ENCODE peak calls at places on chromosomes 13 and 19, in eight cellular contexts. B, Q, U, D, O, H, M and X are unnamed samples.

GRCh38 chr13:43134896-43135295 is 111.5 kb downstream of the DNAJC15 start:
- DNase-seq in D (no peak), B (no peak), H (no peak), U (no peak), M (no peak), O (no peak), Q (no peak), X (no peak)

GRCh38 chr13:97496511-97496910 is 62.5 kb downstream of the RAP2A start:
- DNase-seq in H (no peak), D (no peak), O (no peak), B (no peak), M (no peak), U (no peak), Q (no peak), X (no peak)

GRCh38 chr13:31038834-31039552 is 106.5 kb downstream of the TEX26 start:
- DNase-seq in H (no peak), O (no peak), Q (no peak), D (peak), U (no peak), M (no peak), B (no peak), X (peak)

GRCh38 chr19:1811942-1812425 is at the start of gene ATP8B3:
- DNase-seq in O (no peak), U (peak), D (no peak), M (peak), Q (peak), B (peak), H (peak), X (no peak)

GRCh38 chr19:16463341-16463990 is 8.3 kb downstream of the EPS15L1 start:
- DNase-seq in M (no peak), D (no peak), B (no peak), U (no peak), Q (no peak), H (no peak), O (no peak), X (no peak)

GRCh38 chr19:22595918-22596341 is 38.2 kb upstream of the ZNF492 start:
- DNase-seq in M (no peak), B (peak), O (no peak), H (no peak), Q (peak), D (no peak), U (peak), X (no peak)

GRCh38 chr13:27573265-27573664 is 47.1 kb downstream of the LNX2 start:
- DNase-seq in O (no peak), H (no peak), B (no peak), D (no peak), M (no peak), Q (no peak), U (no peak), X (no peak)

GRCh38 chr19:46471778-46472543 is 598 bp upstream of the PNMA8A start:
- DNase-seq in M (no peak), Q (no peak), B (no peak), D (no peak), O (no peak), H (no peak), U (no peak), X (no peak)

GRCh38 chr13:87295636-87296035 is 375.5 kb upstream of the SLITRK5 start:
- DNase-seq in D (no peak), U (no peak), Q (no peak), H (no peak), O (no peak), B (no peak), M (no peak), X (no peak)

GRCh38 chr13:106905380-106906259 is 337.7 kb upstream of the ARGLU1 start:
- DNase-seq in B (peak), D (no peak), M (no peak), O (no peak), H (no peak), Q (no peak), U (no peak), X (no peak)

GRCh38 chr13:86559915-86560314 is 760.7 kb upstream of the SLITRK6 start:
- DNase-seq in B (no peak), M (no peak), H (no peak), O (no peak), Q (no peak), U (no peak), D (no peak), X (no peak)

GRCh38 chr19:47493378-47494210 is 9.6 kb upstream of the KPTN start:
- DNase-seq in Q (no peak), O (no peak), M (no peak), D (no peak), H (no peak), U (no peak), B (no peak), X (no peak)

GRCh38 chr13:54611400-54611799 is 1582.8 kb downstream of the OLFM4 start:
- DNase-seq in M (peak), U (no peak), Q (no peak), H (no peak), D (no peak), B (no peak), O (no peak), X (no peak)

GRCh38 chr19:17754634-17755532 is 3.6 kb downstream of the FCHO1 start:
- DNase-seq in M (no peak), U (no peak), H (no peak), O (no peak), Q (no peak), B (no peak), D (no peak), X (no peak)

GRCh38 chr19:16200038-16200775 is 2.5 kb downstream of the AP1M1 start:
- DNase-seq in M (peak), O (no peak), H (no peak), D (no peak), B (no peak), U (no peak), Q (no peak), X (peak)

GRCh38 chr19:56477429-56478338 is 539 bp upstream of the ZNF667 start:
- DNase-seq in H (peak), O (peak), B (peak), D (no peak), M (peak), U (peak), Q (peak), X (peak)

GRCh38 chr19:56476671-56477428 is at the start of gene ZNF667:
- DNase-seq in U (no peak), M (peak), D (no peak), O (no peak), B (peak), Q (peak), H (no peak), X (peak)

GRCh38 chr19:56476093-56476492 is 1.1 kb downstream of the ZNF667 start:
- DNase-seq in D (no peak), Q (no peak), U (no peak), O (no peak), H (no peak), M (no peak), B (peak), X (no peak)
- H3K4me3 ChIP-seq in D (no peak), Q (peak), U (no peak), O (no peak), H (peak), M (peak), B (peak), X (no peak)

GRCh38 chr19:52993342-52994178 is 20.2 kb upstream of the ERVV-1 start:
- DNase-seq in M (peak), B (peak), Q (peak), U (peak), D (no peak), H (peak), O (peak), X (peak)
- TF ChIP-seq POLR2AphosphoS5 in M (peak), B (no peak), Q (no peak), U (no peak), D (no peak), H (peak), O (peak), X (no peak)

GRCh38 chr19:11195169-11195568 is 2.2 kb downstream of the KANK2 start:
- DNase-seq in M (no peak), D (no peak), U (no peak), Q (no peak), O (no peak), H (no peak), B (no peak), X (no peak)
- H3K4me3 ChIP-seq in M (no peak), D (peak), U (no peak), Q (peak), O (peak), H (peak), B (peak), X (no peak)

GRCh38 chr13:22082437-22083100 is 411.7 kb downstream of the FGF9 start:
- DNase-seq in O (no peak), Q (no peak), M (no peak), H (no peak), D (no peak), U (no peak), B (no peak), X (no peak)
- TF ChIP-seq POLR2AphosphoS5 in O (no peak), Q (no peak), M (no peak), H (no peak), D (no peak), U (no peak), B (no peak), X (no peak)

GRCh38 chr13:46166947-46167610 is 14.9 kb downstream of the LCP1 start:
- DNase-seq in B (no peak), D (no peak), H (no peak), M (peak), O (no peak), Q (no peak), U (no peak), X (no peak)
- H3K4me3 ChIP-seq in B (no peak), D (no peak), H (no peak), M (no peak), O (no peak), Q (no peak), U (no peak), X (no peak)

DNA sequence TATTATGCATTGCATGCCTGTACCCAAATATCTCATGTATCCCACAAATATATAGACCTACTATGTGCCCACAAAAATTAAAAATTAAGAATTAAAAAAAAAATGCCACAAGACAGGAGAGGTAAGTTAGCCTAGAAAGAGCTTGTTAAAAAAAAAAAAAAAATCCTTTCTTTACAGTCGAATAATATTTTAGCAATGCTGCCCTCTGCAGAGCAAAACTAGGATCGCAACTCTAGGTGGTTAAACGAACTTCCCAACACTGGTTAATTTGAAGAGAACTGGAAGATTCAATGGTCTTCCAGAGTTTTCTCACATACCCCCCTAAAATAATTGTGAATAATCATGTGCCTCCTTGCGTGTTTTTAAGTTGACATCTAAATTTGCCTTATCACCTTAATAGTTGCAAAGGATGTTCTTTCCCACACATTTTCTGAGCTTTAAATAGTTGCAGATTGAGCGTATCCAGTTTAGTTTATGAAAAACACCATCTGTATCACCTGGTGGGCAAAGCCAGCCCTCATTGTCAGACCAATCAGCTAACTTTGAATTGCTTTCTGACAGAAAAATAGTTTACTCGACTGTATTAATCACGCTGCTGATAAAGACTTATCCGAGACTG is 47.4 kb upstream of the RCBTB2 start:
- DNase-seq in D (no peak), B (no peak), M (peak), O (peak), U (peak), Q (peak), H (peak), X (no peak)
- TF ChIP-seq POLR2AphosphoS5 in D (peak), B (no peak), M (no peak), O (no peak), U (no peak), Q (no peak), H (no peak), X (no peak)

DNA sequence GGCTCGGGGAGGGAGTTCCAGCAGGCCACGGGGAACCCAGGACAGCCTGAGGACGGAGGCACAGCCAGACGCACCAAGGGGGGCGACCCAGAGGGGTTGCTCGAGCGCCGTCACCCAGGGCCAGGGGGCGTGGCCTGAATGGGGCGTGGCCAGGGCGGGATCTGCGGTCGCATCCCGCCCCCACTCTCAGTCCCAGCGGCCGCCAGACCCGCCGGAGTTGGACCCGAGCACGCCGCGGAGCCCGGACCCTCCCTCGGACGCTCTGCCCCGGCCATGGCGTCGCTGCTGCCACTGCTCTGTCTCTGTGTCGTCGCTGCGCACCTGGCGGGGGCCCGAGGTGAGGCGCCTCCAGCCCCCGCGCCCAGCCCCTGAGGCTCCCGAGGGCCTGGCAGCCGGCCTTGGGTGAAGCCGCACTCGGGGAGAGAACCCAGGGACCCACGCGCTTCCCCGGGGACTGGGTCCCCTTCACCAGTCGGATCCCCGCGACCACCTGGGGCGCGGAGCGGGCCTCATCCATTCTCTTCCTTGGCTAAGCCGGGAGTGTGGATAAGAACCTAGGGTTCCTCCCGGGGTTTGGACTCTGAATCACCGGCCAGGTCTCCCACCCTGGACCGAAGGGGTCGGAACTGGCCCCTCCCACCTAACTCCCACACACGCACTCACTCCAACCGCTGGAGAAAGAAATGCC is at the start of gene CILP2:
- DNase-seq in O (peak), M (peak), U (peak), H (peak), D (no peak), B (peak), Q (peak), X (no peak)
- H3K4me3 ChIP-seq in O (peak), M (peak), U (no peak), H (peak), D (peak), B (peak), Q (peak), X (no peak)

GRCh38 chr19:292951-293350 is 1.7 kb upstream of the PLPP2 start:
- DNase-seq in O (no peak), D (no peak), M (no peak), U (no peak), B (no peak), H (peak), Q (peak), X (no peak)
- TF ChIP-seq POLR2AphosphoS5 in O (no peak), D (no peak), M (no peak), U (no peak), B (no peak), H (no peak), Q (no peak), X (no peak)